ENCODE peak calls at places on chromosomes 7 and 10, in eight cellular contexts. Z is thoracic aorta, O is OCI-LY7, E is body of pancreas, D is adrenal gland, U is type B pancreatic cell, M is AG10803, I is RWPE2. W is an unnamed sample.

GRCh38 chr10:46247808-46248569 is 38.8 kb upstream of the ANTXRL start:
- DNase-seq in U (peak; percentile 56), D (no peak), I (no peak), O (no peak), Z (no peak), M (no peak), E (peak; percentile 73), W (no peak)

GRCh38 chr10:6543431-6544005 is 36.6 kb downstream of the PRKCQ start:
- DNase-seq in O (peak; percentile 29), D (no peak), M (no peak), E (no peak), U (no peak), Z (no peak), I (no peak), W (no peak)

GRCh38 chr10:113626809-113627370 is 37.0 kb downstream of the NRAP start:
- DNase-seq in O (no peak), D (no peak), I (no peak), U (no peak), Z (no peak), E (no peak), M (no peak), W (no peak)

GRCh38 chr10:3225589-3225988 is 53.0 kb upstream of the PITRM1 start:
- DNase-seq in U (no peak), I (no peak), M (peak; percentile 92), O (no peak), D (no peak), Z (no peak), E (no peak), W (no peak)

GRCh38 chr10:35440016-35440415 is 103.7 kb downstream of the CCNY start:
- DNase-seq in U (no peak), E (no peak), O (no peak), D (no peak), M (no peak), I (no peak), Z (no peak), W (no peak)

GRCh38 chr10:10223129-10223528 is 794.5 kb upstream of the CELF2 start:
- DNase-seq in I (no peak), M (no peak), U (no peak), E (no peak), O (no peak), D (no peak), Z (no peak), W (no peak)

GRCh38 chr7:118449797-118450196 is 225.3 kb downstream of the ANKRD7 start:
- DNase-seq in U (no peak), M (no peak), I (no peak), Z (no peak), E (no peak), D (no peak), O (no peak), W (no peak)

GRCh38 chr10:84391326-84391725 is 62.9 kb downstream of the CCSER2 start:
- DNase-seq in Z (no peak), M (peak; percentile 17), O (no peak), I (no peak), U (no peak), E (no peak), D (no peak), W (no peak)

GRCh38 chr10:30527623-30528426 is 93.8 kb downstream of the MAP3K8 start:
- DNase-seq in I (no peak), O (no peak), M (no peak), E (peak; percentile 13), Z (no peak), D (no peak), U (no peak), W (no peak)

GRCh38 chr7:105015631-105015965 is 1.6 kb downstream of the KMT2E start:
- DNase-seq in M (no peak), I (no peak), E (peak; percentile 59), D (no peak), Z (no peak), U (no peak), O (peak; percentile 47), W (no peak)

GRCh38 chr7:157978766-157979165 is 608.9 kb downstream of the PTPRN2 start:
- DNase-seq in D (peak; percentile 12), M (no peak), U (no peak), E (no peak), I (peak; percentile 50), O (no peak), Z (no peak), W (no peak)

GRCh38 chr10:113023017-113023416 is 73.0 kb downstream of the TCF7L2 start:
- DNase-seq in E (peak; percentile 30), U (no peak), D (no peak), Z (no peak), M (no peak), I (no peak), O (no peak), W (no peak)

GRCh38 chr7:33487998-33488682 is 358.8 kb downstream of the BBS9 start:
- DNase-seq in E (no peak), I (no peak), U (no peak), M (no peak), O (peak; percentile 4), Z (no peak), D (no peak), W (no peak)

GRCh38 chr10:103394180-103394579 is 2.1 kb downstream of the ATP5MK start:
- DNase-seq in D (no peak), I (no peak), E (no peak), Z (no peak), M (no peak), U (no peak), O (no peak), W (no peak)

GRCh38 chr7:26614503-26614902 is 249.9 kb downstream of the SKAP2 start:
- DNase-seq in I (no peak), O (no peak), D (no peak), Z (no peak), U (peak; percentile 53), E (no peak), M (no peak), W (no peak)

GRCh38 chr10:10564081-10564480 is 453.6 kb upstream of the CELF2 start:
- DNase-seq in D (no peak), I (no peak), M (peak; percentile 73), U (no peak), O (no peak), Z (no peak), E (no peak), W (no peak)

GRCh38 chr7:113664867-113665266 is 253.9 kb downstream of the PPP1R3A start:
- DNase-seq in E (no peak), I (no peak), M (no peak), O (no peak), U (no peak), Z (no peak), D (no peak), W (no peak)

GRCh38 chr7:134873253-134873652 is 93.8 kb downstream of the CALD1 start:
- DNase-seq in U (no peak), E (no peak), D (no peak), O (no peak), M (peak; percentile 74), Z (no peak), I (no peak), W (no peak)

GRCh38 chr7:116087984-116088383 is 57.4 kb upstream of the TFEC start:
- DNase-seq in I (no peak), U (no peak), E (no peak), M (no peak), D (no peak), Z (no peak), O (no peak), W (no peak)

GRCh38 chr10:115129752-115130151 is 36.6 kb downstream of the ATRNL1 start:
- DNase-seq in D (no peak), M (peak; percentile 36), Z (no peak), U (no peak), I (no peak), E (no peak), O (peak; percentile 45), W (no peak)

GRCh38 chr7:142917447-142917846 is 16.1 kb downstream of the TRPV5 start:
- DNase-seq in E (no peak), U (no peak), O (no peak), D (no peak), Z (no peak), I (no peak), M (no peak), W (no peak)

DNA sequence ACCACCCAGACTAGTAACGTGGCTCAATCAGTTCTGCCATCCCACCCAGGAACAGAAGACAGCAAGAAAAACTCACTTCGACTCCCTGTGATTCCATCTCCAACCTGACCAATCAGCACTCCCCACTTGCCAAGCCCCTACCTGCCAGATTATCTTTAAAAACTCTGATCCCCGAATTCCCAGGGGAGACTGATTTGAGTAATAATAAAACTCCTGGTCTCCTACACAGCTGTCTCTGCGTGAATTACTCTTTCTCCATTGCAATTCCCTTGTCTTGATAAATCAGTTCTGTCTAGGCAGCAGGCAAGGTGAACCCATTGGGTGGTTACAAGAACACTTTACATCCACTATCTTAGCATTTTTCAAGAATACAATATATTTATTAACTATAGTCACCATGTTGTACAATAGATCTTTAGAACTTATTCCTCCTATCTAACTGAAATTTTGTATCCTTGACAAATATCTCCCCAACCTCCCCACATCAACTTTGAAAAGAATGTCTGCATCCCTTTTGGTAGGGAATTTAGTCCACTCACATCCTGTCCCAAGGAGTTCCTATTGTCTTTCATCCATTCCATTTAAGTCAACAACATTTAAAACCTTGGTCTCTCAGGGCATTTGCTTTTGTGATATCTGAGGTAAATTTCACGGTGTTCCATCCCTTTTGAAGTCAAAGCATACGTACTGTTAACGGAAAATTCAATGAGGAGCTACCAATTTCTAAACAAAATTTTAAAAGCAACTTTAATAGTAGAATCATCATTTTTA is 163.7 kb downstream of the MACC1 start:
- DNase-seq in E (no peak), U (no peak), O (no peak), M (no peak), I (no peak), Z (no peak), D (no peak), W (no peak)
- TF ChIP-seq CTCF in E (no peak), U (no peak), O (no peak), M (no peak), I (no peak), Z (no peak), D (no peak), W (no peak)

DNA sequence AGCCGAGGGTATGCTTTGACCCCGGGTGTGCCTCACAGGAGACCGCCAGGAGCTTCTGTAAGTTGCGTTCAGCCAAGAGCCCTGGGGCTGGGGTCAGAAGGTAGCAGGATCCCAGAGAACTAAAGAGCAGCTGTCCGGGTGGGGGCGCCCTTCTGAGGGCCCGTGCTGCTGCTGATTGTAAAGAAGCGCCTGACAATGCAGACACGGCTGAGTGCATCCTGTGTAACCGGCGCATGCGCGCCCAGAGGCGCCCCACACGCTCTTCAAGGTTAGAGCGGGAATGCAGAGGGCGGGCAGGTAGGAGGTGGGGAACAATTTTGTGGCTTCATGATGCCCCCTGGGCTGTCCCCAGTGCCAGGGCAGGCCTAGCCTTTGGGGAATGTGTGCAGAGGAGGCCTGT is 210.2 kb upstream of the CTBP2 start:
- DNase-seq in D (no peak), E (no peak), M (no peak), U (no peak), Z (no peak), O (no peak), I (no peak), W (no peak)
- TF ChIP-seq CTCF in D (no peak), E (no peak), M (no peak), U (peak; percentile 65), Z (no peak), O (no peak), I (no peak), W (no peak)

GRCh38 chr7:2878306-2878705 is 34.2 kb upstream of the GNA12 start:
- DNase-seq in D (no peak), U (no peak), E (no peak), M (no peak), Z (no peak), O (peak; percentile 42), I (no peak), W (no peak)
- TF ChIP-seq CTCF in D (no peak), U (no peak), E (no peak), M (no peak), Z (no peak), O (no peak), I (no peak), W (peak; percentile 14)

GRCh38 chr7:36314491-36314890 is 75.2 kb upstream of the ANLN start:
- DNase-seq in U (no peak), M (no peak), D (no peak), O (no peak), Z (no peak), I (no peak), E (no peak), W (no peak)
- TF ChIP-seq CTCF in U (no peak), M (no peak), D (no peak), O (no peak), Z (no peak), I (no peak), E (no peak), W (no peak)

W was measured in chondrocyte.